ENCODE peak calls at places on chromosomes 7 and 10, in five cellular contexts. G is esophagus squamous epithelium; Y is CD4-positive, alpha-beta memory T cell; X is suprapubic skin; T is cardiac muscle cell. U is an unnamed sample. For H3K4me1, the result is how much of the 10 kb centered on the place peaks cover.

GRCh38 chr10:126803394-126803793 is 101.8 kb upstream of the DOCK1 start:
- DNase-seq in G (no peak), Y (no peak), X (no peak), T (no peak), U (no peak)

GRCh38 chr7:43535810-43536585 is 46.9 kb upstream of the STK17A start:
- DNase-seq in G (no peak), Y (no peak), X (no peak), T (peak), U (no peak)

GRCh38 chr10:25778646-25779045 is 155.4 kb upstream of the MYO3A start:
- DNase-seq in G (no peak), Y (no peak), X (no peak), T (no peak), U (no peak)

GRCh38 chr10:65350619-65351018 is 1575.2 kb upstream of the LRRTM3 start:
- DNase-seq in G (no peak), Y (no peak), X (no peak), T (peak), U (no peak)

GRCh38 chr10:51699145-51699474 is 285 bp downstream of the CSTF2T start:
- DNase-seq in G (no peak), Y (no peak), X (no peak), T (no peak), U (no peak)

GRCh38 chr7:118214051-118214832 is 10.3 kb upstream of the ANKRD7 start:
- DNase-seq in G (peak), Y (peak), X (peak), T (peak), U (peak)

GRCh38 chr7:27108390-27109127 is 6.1 kb upstream of the HOXA2 start:
- DNase-seq in G (no peak), Y (no peak), X (no peak), T (no peak), U (no peak)

GRCh38 chr7:87452279-87452678 is 23.2 kb downstream of the ABCB4 start:
- DNase-seq in G (no peak), Y (no peak), X (no peak), T (no peak), U (no peak)

GRCh38 chr7:32043688-32044087 is 26.5 kb downstream of the PDE1C start:
- DNase-seq in G (no peak), Y (no peak), X (no peak), T (peak), U (no peak)

GRCh38 chr7:240887-241421 is 48.6 kb downstream of the FAM20C start:
- DNase-seq in G (no peak), Y (no peak), X (no peak), T (no peak), U (no peak)

GRCh38 chr7:92260248-92260781 is 14.5 kb downstream of the ANKIB1 start:
- DNase-seq in G (no peak), Y (no peak), X (no peak), T (peak), U (no peak)

GRCh38 chr7:148831782-148832181 is 52.3 kb downstream of the EZH2 start:
- DNase-seq in G (no peak), Y (no peak), X (no peak), T (no peak), U (no peak)

GRCh38 chr7:29109815-29110385 is 36.4 kb downstream of the CPVL start:
- DNase-seq in G (no peak), Y (no peak), X (no peak), T (no peak), U (no peak)

GRCh38 chr7:5177060-5177459 is 13.0 kb upstream of the WIPI2 start:
- DNase-seq in G (no peak), Y (no peak), X (no peak), T (peak), U (peak)

GRCh38 chr10:119896061-119896655 is 3.6 kb downstream of the SEC23IP start:
- DNase-seq in G (no peak), Y (no peak), X (no peak), T (peak), U (no peak)

GRCh38 chr7:155020996-155021395 is 18.1 kb upstream of the PAXIP1 start:
- DNase-seq in G (no peak), Y (no peak), X (no peak), T (no peak), U (no peak)

GRCh38 chr10:47264797-47265281 is 35.2 kb upstream of the GDF10 start:
- DNase-seq in G (no peak), Y (peak), X (no peak), T (no peak), U (no peak)

GRCh38 chr10:90968448-90969086 is 47.7 kb upstream of the ANKRD1 start:
- DNase-seq in G (no peak), Y (no peak), X (no peak), T (peak), U (no peak)

GRCh38 chr10:87660484-87661133 is 931 bp downstream of the PAPSS2 start:
- DNase-seq in G (no peak), Y (no peak), X (no peak), T (peak), U (peak)

GRCh38 chr10:89301231-89301630 is 615 bp upstream of the IFIT2 start:
- DNase-seq in G (no peak), Y (no peak), X (no peak), T (peak), U (no peak)

GRCh38 chr10:114068054-114068707 is 24.5 kb downstream of the ADRB1 start:
- DNase-seq in G (no peak), Y (no peak), X (no peak), T (no peak), U (no peak)

GRCh38 chr7:7739204-7739603 is 20.8 kb upstream of the RPA3 start:
- DNase-seq in G (no peak), Y (no peak), X (no peak), T (no peak), U (no peak)

GRCh38 chr10:130301026-130301892 is 165.1 kb downstream of the GLRX3 start:
- DNase-seq in G (peak), Y (peak), X (no peak), T (peak), U (peak)

GRCh38 chr10:44992070-44992731 is 8.5 kb upstream of the ZNF22 start:
- DNase-seq in G (no peak), Y (no peak), X (peak), T (no peak), U (no peak)

GRCh38 chr7:99919814-99920618 is 686 bp upstream of the TRIM4 start:
- DNase-seq in G (no peak), Y (no peak), X (no peak), T (no peak), U (no peak)

GRCh38 chr10:71899665-71900412 is 48.8 kb upstream of the PSAP start:
- DNase-seq in G (no peak), Y (no peak), X (no peak), T (no peak), U (peak)

GRCh38 chr10:102534333-102534732 is 30.6 kb downstream of the SUFU start:
- DNase-seq in G (no peak), Y (no peak), X (no peak), T (no peak), U (no peak)

GRCh38 chr7:25392571-25393338 is 164.5 kb upstream of the NPVF start:
- DNase-seq in G (no peak), Y (no peak), X (no peak), T (no peak), U (no peak)

DNA sequence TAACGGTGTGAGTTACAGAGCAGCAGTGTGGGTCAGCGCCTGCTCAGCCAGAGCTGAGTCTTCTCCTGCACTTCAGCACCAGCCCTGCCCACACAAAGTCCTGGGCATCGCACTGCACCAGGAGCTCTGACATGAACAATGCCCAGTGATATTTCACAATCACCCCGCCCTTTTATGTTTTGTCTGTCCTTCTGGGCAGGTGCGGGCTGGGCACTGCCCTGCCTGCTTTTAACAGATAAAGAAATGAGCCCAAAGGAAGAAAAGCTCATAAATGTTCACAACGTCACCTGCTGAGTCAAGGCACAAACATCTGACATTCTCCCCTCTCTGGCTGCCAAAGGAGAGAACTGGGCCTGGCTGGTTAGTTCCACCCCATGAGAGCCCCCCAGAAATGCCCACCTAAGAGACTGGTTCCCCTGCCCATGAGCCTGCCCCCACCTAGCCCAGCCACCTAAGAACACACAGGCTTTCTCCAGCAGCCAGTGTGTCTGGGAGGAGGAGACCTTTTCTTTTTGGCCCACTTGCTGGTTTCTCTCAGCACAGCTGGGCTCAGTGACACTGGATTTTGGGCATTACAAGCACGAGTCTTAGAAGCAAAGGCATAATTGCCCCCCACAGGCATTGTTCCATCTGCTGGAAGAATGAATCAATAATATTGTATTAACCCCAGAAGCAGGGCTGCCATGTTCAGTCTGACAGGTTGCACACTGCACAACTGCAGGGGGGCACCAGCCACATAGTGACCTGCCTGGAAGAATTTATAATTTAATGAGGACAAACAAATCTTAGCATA is 22.3 kb downstream of the CALML3 start:
- DNase-seq in G (no peak), Y (no peak), X (peak), T (no peak), U (peak)
- H3K4me1 ChIP-seq in G (half or more), Y (under half), X (half or more), T (under half), U (under half)

GRCh38 chr7:130494480-130494879 is 2.6 kb downstream of the MEST start:
- DNase-seq in G (no peak), Y (no peak), X (no peak), T (peak), U (no peak)
- H3K4me3 ChIP-seq in G (no peak), Y (no peak), X (no peak), T (no peak), U (no peak)

DNA sequence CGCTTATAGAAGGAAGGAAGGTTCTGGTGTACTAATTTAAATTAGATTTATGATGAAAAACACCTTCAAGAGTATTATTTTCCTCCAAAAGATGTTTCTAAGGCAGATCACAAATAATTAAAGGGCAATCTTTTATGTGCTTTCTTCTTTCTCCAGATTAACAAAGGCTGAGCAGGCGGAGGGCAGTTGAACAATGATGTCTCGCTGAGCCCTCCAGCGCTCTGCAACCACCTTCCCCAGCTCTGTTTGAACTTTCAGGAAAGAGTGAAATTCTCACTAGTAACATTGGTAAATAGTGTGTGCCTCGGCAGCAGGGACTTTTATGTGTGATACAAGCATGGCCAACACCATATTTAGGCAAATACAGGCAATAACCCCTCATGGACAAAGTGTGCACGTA is 379.1 kb upstream of the MKI67 start:
- DNase-seq in G (no peak), Y (no peak), X (no peak), T (no peak), U (no peak)
- H3K4me1 ChIP-seq in G (under half), Y (under half), X (under half), T (under half), U (under half)

GRCh38 chr7:98110249-98111022 is 3.8 kb downstream of the LMTK2 start:
- DNase-seq in G (no peak), Y (no peak), X (no peak), T (peak), U (no peak)
- H3K4me3 ChIP-seq in G (no peak), Y (no peak), X (no peak), T (peak), U (no peak)

GRCh38 chr10:110355181-110355831 is 50.6 kb upstream of the SMNDC1 start:
- DNase-seq in G (no peak), Y (peak), X (peak), T (no peak), U (no peak)

GRCh38 chr10:110357252-110357780 is 52.6 kb upstream of the SMNDC1 start:
- DNase-seq in G (no peak), Y (peak), X (no peak), T (peak), U (no peak)

GRCh38 chr10:110354322-110354766 is 49.6 kb upstream of the SMNDC1 start:
- DNase-seq in G (peak), Y (peak), X (no peak), T (peak), U (peak)

GRCh38 chr10:110356628-110357245 is 52.0 kb upstream of the SMNDC1 start:
- DNase-seq in G (peak), Y (peak), X (no peak), T (peak), U (peak)

GRCh38 chr10:110355922-110356627 is 51.4 kb upstream of the SMNDC1 start:
- DNase-seq in G (no peak), Y (peak), X (no peak), T (no peak), U (no peak)
- H3K4me1 ChIP-seq in G (under half), Y (half or more), X (under half), T (under half), U (under half)

GRCh38 chr7:6575246-6576023 is 1.8 kb upstream of the ZDHHC4 start:
- DNase-seq in G (no peak), Y (no peak), X (no peak), T (no peak), U (no peak)

GRCh38 chr7:6577369-6578113 is at the start of gene ZDHHC4:
- DNase-seq in G (peak), Y (peak), X (peak), T (peak), U (peak)

GRCh38 chr7:6579446-6579845 is 2.2 kb downstream of the ZDHHC4 start:
- DNase-seq in G (no peak), Y (no peak), X (no peak), T (no peak), U (no peak)

GRCh38 chr7:6578114-6579084 is 1.1 kb downstream of the ZDHHC4 start:
- DNase-seq in G (no peak), Y (no peak), X (no peak), T (peak), U (peak)

GRCh38 chr7:6576024-6576866 is 1.0 kb upstream of the ZDHHC4 start:
- DNase-seq in G (no peak), Y (no peak), X (no peak), T (no peak), U (peak)
- H3K4me3 ChIP-seq in G (peak), Y (no peak), X (peak), T (peak), U (no peak)

U was measured in left lung.